ENCODE peak calls at places on chromosomes 13 and 19, in five cellular contexts. B, C, A, J and K are unnamed samples.

GRCh38 chr13:26133286-26133685 is 81.5 kb upstream of the SHISA2 start:
- DNase-seq in B (no peak), C (no peak), A (no peak), J (no peak), K (no peak)

GRCh38 chr13:48235100-48235813 is 2.3 kb downstream of the ITM2B start:
- DNase-seq in B (no peak), C (no peak), A (no peak), J (peak; percentile 26), K (no peak)

GRCh38 chr19:41541990-41542584 is 33.9 kb upstream of the CEACAM21 start:
- DNase-seq in B (no peak), C (peak; percentile 89), A (peak; percentile 53), J (peak; percentile 27), K (no peak)

GRCh38 chr13:91922969-91923592 is 524.7 kb downstream of the GPC5 start:
- DNase-seq in B (no peak), C (no peak), A (no peak), J (no peak), K (no peak)

GRCh38 chr13:51590966-51591627 is 6.8 kb downstream of the WDFY2 start:
- DNase-seq in B (no peak), C (no peak), A (no peak), J (peak; percentile 48), K (no peak)

GRCh38 chr13:68369739-68370138 is 1139.6 kb upstream of the PCDH9 start:
- DNase-seq in B (no peak), C (no peak), A (no peak), J (no peak), K (no peak)

GRCh38 chr13:70310720-70311119 is 202.5 kb upstream of the KLHL1 start:
- DNase-seq in B (no peak), C (no peak), A (no peak), J (peak; percentile 37), K (no peak)

GRCh38 chr13:28729541-28729940 is 10.8 kb upstream of the SLC46A3 start:
- DNase-seq in B (no peak), C (no peak), A (no peak), J (no peak), K (peak; percentile 70)

GRCh38 chr13:59879281-59879680 is 284.4 kb downstream of the DIAPH3 start:
- DNase-seq in B (no peak), C (no peak), A (no peak), J (no peak), K (no peak)

GRCh38 chr13:94020833-94021232 is 458.6 kb downstream of the DCT start:
- DNase-seq in B (no peak), C (no peak), A (no peak), J (no peak), K (no peak)

GRCh38 chr13:30832845-30833332 is 73.2 kb upstream of the MEDAG start:
- DNase-seq in B (peak; percentile 97), C (peak; percentile 82), A (peak; percentile 44), J (peak; percentile 88), K (peak; percentile 48)

GRCh38 chr19:2274937-2275535 is 6.9 kb downstream of the PEAK3 start:
- DNase-seq in B (no peak), C (peak; percentile 85), A (peak; percentile 60), J (peak; percentile 67), K (peak; percentile 57)

GRCh38 chr19:591099-591958 is 1.6 kb downstream of the HCN2 start:
- DNase-seq in B (no peak), C (peak; percentile 70), A (no peak), J (no peak), K (peak; percentile 48)

GRCh38 chr19:48452656-48453480 is 2.5 kb upstream of the KCNJ14 start:
- DNase-seq in B (no peak), C (peak; percentile 27), A (no peak), J (no peak), K (no peak)

GRCh38 chr13:29165840-29166239 is 345.7 kb downstream of the MTUS2 start:
- DNase-seq in B (no peak), C (no peak), A (no peak), J (no peak), K (no peak)

GRCh38 chr19:366951-367350 is 22.4 kb upstream of the MIER2 start:
- DNase-seq in B (no peak), C (no peak), A (no peak), J (no peak), K (no peak)

GRCh38 chr13:50513528-50513863 is 330.0 kb downstream of the DLEU7 start:
- DNase-seq in B (no peak), C (no peak), A (no peak), J (no peak), K (no peak)

GRCh38 chr13:44394649-44395048 is 21.0 kb downstream of the SERP2 start:
- DNase-seq in B (no peak), C (no peak), A (no peak), J (no peak), K (no peak)

GRCh38 chr13:45830121-45830520 is 21.4 kb downstream of the SIAH3 start:
- DNase-seq in B (no peak), C (no peak), A (no peak), J (no peak), K (no peak)

GRCh38 chr13:75181906-75182305 is 300.1 kb downstream of the TBC1D4 start:
- DNase-seq in B (no peak), C (no peak), A (no peak), J (no peak), K (no peak)

GRCh38 chr19:7535035-7535992 is at the start of gene PNPLA6:
- DNase-seq in B (peak; percentile 98), C (peak; percentile 98), A (peak; percentile 98), J (peak; percentile 96), K (peak; percentile 98)

GRCh38 chr13:39875583-39875982 is 220.1 kb downstream of the COG6 start:
- DNase-seq in B (no peak), C (peak; percentile 27), A (no peak), J (no peak), K (no peak)

GRCh38 chr19:51799998-51800848 is 5.3 kb downstream of the FPR3 start:
- DNase-seq in B (peak; percentile 62), C (no peak), A (peak; percentile 69), J (no peak), K (peak; percentile 71)

GRCh38 chr19:37594064-37594981 is at the start of the genes ZNF540 and ZNF571:
- DNase-seq in B (peak; percentile 98), C (peak; percentile 95), A (peak; percentile 92), J (peak; percentile 95), K (peak; percentile 96)

GRCh38 chr13:103325675-103326074 is 259.5 kb upstream of the SLC10A2 start:
- DNase-seq in B (no peak), C (no peak), A (no peak), J (no peak), K (no peak)

GRCh38 chr19:3687774-3688706 is 12.2 kb downstream of the PIP5K1C start:
- DNase-seq in B (peak; percentile 70), C (peak; percentile 86), A (no peak), J (peak; percentile 33), K (peak; percentile 72)

GRCh38 chr19:56661248-56661647 is 10.3 kb downstream of the ZNF835 start:
- DNase-seq in B (no peak), C (no peak), A (no peak), J (no peak), K (no peak)
- H3K9me3 ChIP-seq in B (no peaks in the 10 kb centered on the region), C (no peaks in the 10 kb centered on the region), A (no peaks in the 10 kb centered on the region), J (no peaks in the 10 kb centered on the region), K (no peaks in the 10 kb centered on the region)

DNA sequence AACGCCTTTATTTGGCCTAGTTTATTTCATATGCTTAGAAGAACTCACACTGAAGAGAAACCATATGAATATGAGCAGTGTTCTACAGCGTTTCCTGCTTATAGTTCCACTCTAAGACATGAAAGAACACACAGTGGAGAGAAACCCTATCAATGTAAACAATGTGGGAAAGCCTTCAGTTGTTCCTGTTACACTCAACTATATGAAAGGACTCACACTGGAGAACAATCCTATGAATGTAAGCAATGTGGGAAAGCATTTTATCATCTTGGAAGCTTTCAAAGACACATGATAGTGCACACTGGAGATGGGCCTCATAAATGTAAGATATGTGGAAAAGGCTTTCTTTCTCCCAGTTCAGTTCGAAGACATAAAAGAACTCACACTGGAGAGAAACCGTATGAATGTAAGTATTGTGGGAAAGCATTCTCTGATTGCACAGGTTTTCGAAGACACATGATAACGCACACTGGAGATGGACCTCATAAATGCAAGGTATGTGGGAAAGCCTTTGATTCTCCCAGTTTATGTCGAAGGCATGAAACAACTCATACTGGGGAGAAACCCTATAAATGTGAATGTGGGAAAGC is 13.7 kb downstream of the ZNF441 start:
- DNase-seq in B (no peak), C (no peak), A (no peak), J (no peak), K (no peak)
- H3K9me3 ChIP-seq in B (peaks cover 33% of the 10 kb centered on the region), C (peaks cover 9% of the 10 kb centered on the region), A (peaks cover 41% of the 10 kb centered on the region), J (peaks cover 3% of the 10 kb centered on the region), K (peaks cover 69% of the 10 kb centered on the region)

DNA sequence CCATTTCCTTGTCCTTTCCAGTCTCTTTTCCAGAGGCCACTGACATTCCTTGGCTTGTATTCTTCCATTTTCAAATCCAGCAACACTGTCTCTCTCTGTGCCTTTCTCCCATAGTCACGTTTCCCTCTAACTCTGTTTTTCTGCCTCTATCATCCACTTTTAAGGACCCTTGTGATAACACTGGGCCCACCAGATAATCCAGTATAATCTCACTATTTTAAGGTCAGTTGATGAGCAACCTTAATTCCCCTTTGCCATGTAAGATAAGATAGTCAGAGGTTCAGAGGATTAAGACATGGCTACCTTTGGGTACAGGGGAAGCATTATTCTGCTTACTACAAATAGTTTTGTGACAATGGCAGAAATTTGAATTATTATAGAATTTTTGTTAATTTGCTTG is 45.7 kb upstream of the N4BP2L1 start:
- DNase-seq in B (no peak), C (no peak), A (no peak), J (no peak), K (no peak)
- H3K9me3 ChIP-seq in B (no peaks in the 10 kb centered on the region), C (no peaks in the 10 kb centered on the region), A (no peaks in the 10 kb centered on the region), J (no peaks in the 10 kb centered on the region), K (no peaks in the 10 kb centered on the region)

GRCh38 chr13:42152495-42152894 is 104.0 kb downstream of the DGKH start:
- DNase-seq in B (no peak), C (no peak), A (no peak), J (no peak), K (no peak)
- H3K9me3 ChIP-seq in B (no peaks in the 10 kb centered on the region), C (no peaks in the 10 kb centered on the region), A (no peaks in the 10 kb centered on the region), J (no peaks in the 10 kb centered on the region), K (no peaks in the 10 kb centered on the region)

GRCh38 chr19:9156304-9156703 is 16.1 kb downstream of the ZNF317 start:
- DNase-seq in B (no peak), C (no peak), A (no peak), J (no peak), K (no peak)
- H3K9me3 ChIP-seq in B (no peaks in the 10 kb centered on the region), C (no peaks in the 10 kb centered on the region), A (peaks cover 22% of the 10 kb centered on the region), J (no peaks in the 10 kb centered on the region), K (no peaks in the 10 kb centered on the region)

DNA sequence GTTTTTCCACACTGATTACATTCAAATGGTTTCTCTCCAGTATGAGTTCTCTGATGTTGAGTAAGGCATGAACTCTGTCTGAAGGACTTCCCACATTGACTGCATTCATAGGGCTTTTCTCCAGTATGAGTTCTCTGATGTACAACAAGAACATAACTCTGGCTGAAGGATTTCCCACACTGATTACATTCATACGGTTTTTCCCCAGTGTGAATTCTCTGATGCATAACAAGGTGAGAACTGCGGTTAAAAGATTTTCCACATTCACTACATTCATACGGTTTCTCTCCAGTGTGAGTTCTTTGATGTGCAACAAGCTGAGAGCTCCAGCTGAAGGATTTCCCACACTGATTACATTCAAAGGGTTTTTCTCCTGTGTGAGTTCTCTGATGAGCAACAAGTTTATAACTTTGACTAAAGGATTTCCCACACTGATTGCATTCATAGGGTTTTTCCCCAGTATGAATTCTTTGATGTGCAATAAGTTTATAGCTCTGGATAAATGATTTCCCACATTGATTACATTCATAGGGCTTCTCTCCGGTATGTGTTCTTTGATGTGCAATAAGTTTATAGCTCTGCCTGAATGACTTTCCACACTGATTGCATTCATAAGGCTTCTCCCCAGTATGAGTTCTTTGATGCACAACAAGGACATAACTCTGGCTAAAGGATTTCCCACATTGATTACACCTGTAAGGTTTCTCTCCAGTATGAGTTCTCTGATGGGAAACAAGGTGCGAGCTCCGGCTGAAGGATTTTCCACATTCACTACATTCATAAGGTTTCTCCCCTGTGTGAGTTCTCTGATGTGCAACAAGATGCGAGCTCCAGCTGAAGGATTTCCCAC is 23.5 kb downstream of the ZNF180 start:
- DNase-seq in B (no peak), C (no peak), A (no peak), J (no peak), K (no peak)
- H3K9me3 ChIP-seq in B (peaks cover 95% of the 10 kb centered on the region), C (peaks cover 36% of the 10 kb centered on the region), A (peaks cover 94% of the 10 kb centered on the region), J (peaks cover 3% of the 10 kb centered on the region), K (peaks cover 69% of the 10 kb centered on the region)